ENCODE peak calls at places on chromosomes 7 and 10, in six cellular contexts. S, R, O, Y, M and E are unnamed samples.

GRCh38 chr10:48523820-48524758 is 80.8 kb downstream of the ARHGAP22 start:
- DNase-seq in Y (peak; percentile 68), O (peak; percentile 61), R (no peak), S (no peak), M (peak; percentile 18), E (peak; percentile 51)

GRCh38 chr10:43380610-43381222 is 9.3 kb downstream of the FXYD4 start:
- DNase-seq in R (no peak), O (no peak), S (no peak), Y (no peak), M (no peak), E (no peak)

GRCh38 chr10:101031128-101031795 is at the start of the genes PDZD7 and SFXN3:
- DNase-seq in Y (peak; percentile 95), M (peak; percentile 78), S (peak; percentile 94), O (peak; percentile 95), R (peak; percentile 48), E (peak; percentile 95)

GRCh38 chr10:126997801-126998590 is 92.8 kb downstream of the DOCK1 start:
- DNase-seq in M (no peak), S (no peak), Y (no peak), R (no peak), O (no peak), E (no peak)

GRCh38 chr10:84194424-84195043 is at the start of gene CDHR1:
- DNase-seq in R (no peak), O (peak; percentile 82), Y (peak; percentile 57), M (peak; percentile 17), S (no peak), E (peak; percentile 7)

GRCh38 chr7:1721047-1721687 is 51.1 kb downstream of the ELFN1 start:
- DNase-seq in Y (no peak), O (no peak), R (no peak), S (no peak), M (peak; percentile 24), E (no peak)

GRCh38 chr7:83921798-83922607 is 272.6 kb downstream of the SEMA3A start:
- DNase-seq in R (no peak), M (peak; percentile 13), Y (no peak), O (no peak), S (no peak), E (no peak)

GRCh38 chr7:29564455-29565185 is 985 bp downstream of the PRR15 start:
- DNase-seq in R (no peak), Y (peak; percentile 65), O (peak; percentile 43), M (no peak), S (no peak), E (peak; percentile 45)

GRCh38 chr10:45023426-45023825 is 22.7 kb downstream of the ZNF22 start:
- DNase-seq in M (no peak), S (no peak), Y (no peak), R (no peak), O (no peak), E (no peak)

GRCh38 chr7:128830231-128831177 is at the start of gene FLNC:
- DNase-seq in O (no peak), M (no peak), S (no peak), Y (peak; percentile 86), R (no peak), E (peak; percentile 79)

GRCh38 chr7:8724080-8724718 is 290.8 kb downstream of the NXPH1 start:
- DNase-seq in S (no peak), O (peak; percentile 64), Y (peak; percentile 86), M (peak; percentile 50), R (no peak), E (peak; percentile 4)

GRCh38 chr7:2172311-2173183 is 60.2 kb downstream of the MAD1L1 start:
- DNase-seq in S (no peak), Y (no peak), R (no peak), O (peak; percentile 27), M (peak; percentile 20), E (peak; percentile 34)

GRCh38 chr7:135181929-135182678 is 11.6 kb upstream of the CYREN start:
- DNase-seq in Y (no peak), M (no peak), R (no peak), S (no peak), O (no peak), E (no peak)

GRCh38 chr7:15686209-15686956 is at the start of gene MEOX2:
- DNase-seq in R (no peak), M (no peak), O (peak; percentile 52), Y (peak; percentile 75), S (no peak), E (peak; percentile 98)

GRCh38 chr10:130254168-130255061 is 118.2 kb downstream of the GLRX3 start:
- DNase-seq in S (no peak), M (peak; percentile 2), Y (no peak), O (no peak), R (no peak), E (no peak)

GRCh38 chr10:71966046-71967004 is 2.1 kb downstream of the CHST3 start:
- DNase-seq in S (no peak), R (no peak), Y (no peak), M (no peak), O (no peak), E (no peak)

GRCh38 chr10:105189464-105189800 is 548.3 kb downstream of the SORCS3 start:
- DNase-seq in Y (no peak), S (no peak), O (no peak), M (no peak), R (no peak), E (no peak)

GRCh38 chr10:112958275-112958995 is 8.4 kb downstream of the TCF7L2 start:
- DNase-seq in R (no peak), O (no peak), S (no peak), Y (no peak), M (no peak), E (no peak)

GRCh38 chr10:102621418-102622325 is 22.6 kb upstream of the TRIM8 start:
- DNase-seq in S (no peak), Y (no peak), M (no peak), R (no peak), O (no peak), E (peak; percentile 37)

GRCh38 chr10:124126711-124127385 is 33.5 kb upstream of the CHST15 start:
- DNase-seq in R (no peak), O (no peak), S (no peak), M (no peak), Y (no peak), E (no peak)

GRCh38 chr10:22468570-22469320 is 123.4 kb downstream of the SPAG6 start:
- DNase-seq in R (no peak), Y (no peak), O (no peak), S (no peak), M (no peak), E (no peak)

GRCh38 chr7:155804897-155805825 is 7.1 kb downstream of the SHH start:
- DNase-seq in Y (peak; percentile 82), S (no peak), M (peak; percentile 65), R (no peak), O (peak; percentile 83), E (peak; percentile 84)

GRCh38 chr10:7942859-7943258 is 111.6 kb upstream of the GATA3 start:
- DNase-seq in O (no peak), S (no peak), M (no peak), Y (no peak), R (no peak), E (no peak)

GRCh38 chr10:72259491-72260214 is 14.1 kb upstream of the DDIT4 start:
- DNase-seq in M (no peak), Y (no peak), S (no peak), R (no peak), O (no peak), E (no peak)

GRCh38 chr7:102927303-102927933 is 14.6 kb downstream of the LRRC17 start:
- DNase-seq in Y (no peak), R (no peak), O (no peak), M (no peak), S (no peak), E (no peak)

GRCh38 chr7:134276951-134277350 is 39.8 kb downstream of the SLC35B4 start:
- DNase-seq in Y (peak; percentile 2), R (no peak), O (no peak), M (peak; percentile 4), S (no peak), E (no peak)

GRCh38 chr7:76225379-76225778 is 23.7 kb downstream of the SRRM3 start:
- DNase-seq in Y (peak; percentile 79), M (no peak), S (no peak), O (peak; percentile 82), R (no peak), E (peak; percentile 51)

GRCh38 chr7:80259-81236 is 111.8 kb upstream of the FAM20C start:
- DNase-seq in S (no peak), R (no peak), M (no peak), O (no peak), Y (no peak), E (no peak)

GRCh38 chr10:46096909-46097575 is 51.0 kb upstream of the MSMB start:
- DNase-seq in O (no peak), R (no peak), S (no peak), M (no peak), Y (peak; percentile 20), E (peak; percentile 63)

GRCh38 chr7:84247591-84247990 is 53.0 kb upstream of the SEMA3A start:
- DNase-seq in O (no peak), R (no peak), M (no peak), Y (no peak), S (no peak), E (no peak)

GRCh38 chr10:77680811-77681210 is 43.2 kb upstream of the KCNMA1 start:
- DNase-seq in S (no peak), R (no peak), O (no peak), M (no peak), Y (no peak), E (no peak)

GRCh38 chr7:2834748-2835441 is 9.2 kb downstream of the GNA12 start:
- DNase-seq in O (no peak), S (no peak), M (no peak), R (no peak), Y (no peak), E (no peak)

GRCh38 chr10:100864981-100865380 is 47.8 kb upstream of the SLF2 start:
- DNase-seq in O (no peak), Y (no peak), R (no peak), S (no peak), M (peak; percentile 54), E (no peak)

GRCh38 chr10:88281592-88282268 is 301.4 kb downstream of the RNLS start:
- DNase-seq in Y (no peak), O (no peak), M (no peak), S (no peak), R (no peak), E (peak; percentile 11)

GRCh38 chr7:116653204-116653603 is 18.8 kb upstream of the MET start:
- DNase-seq in R (no peak), M (no peak), O (no peak), S (no peak), Y (no peak), E (peak; percentile 39)

GRCh38 chr10:128009768-128010167 is 102.9 kb downstream of the PTPRE start:
- DNase-seq in Y (no peak), O (no peak), S (no peak), R (no peak), M (no peak), E (peak; percentile 70)

GRCh38 chr10:94859086-94859485 is 79.4 kb upstream of the CYP2C9 start:
- DNase-seq in S (no peak), M (no peak), Y (no peak), R (no peak), O (no peak), E (no peak)

GRCh38 chr10:26909753-26910152 is 49.0 kb upstream of the ABI1 start:
- DNase-seq in Y (no peak), M (no peak), R (no peak), S (no peak), O (no peak), E (no peak)

GRCh38 chr10:30172663-30173062 is 113.3 kb upstream of the JCAD start:
- DNase-seq in M (no peak), O (no peak), R (no peak), S (no peak), Y (no peak), E (no peak)

GRCh38 chr10:35425596-35425995 is 89.3 kb downstream of the CCNY start:
- DNase-seq in Y (no peak), S (no peak), O (no peak), R (no peak), M (no peak), E (no peak)